ENCODE peak calls at places on chromosomes 12 and 14, in ten cellular contexts. L is SIG-M5; Y is central memory CD4-positive, alpha-beta T cell; B is amniotic epithelial cell; J is stimulated activated CD4-positive, alpha-beta T cell treated with anti-CD3 and anti-CD28 coated beads, Interleukin-2, amount 100 ng/mL, for 24 hours; F is HCT116; G is GM12892; I is brain microvascular endothelial cell; V is fibroblast of mammary gland; W is EH. R is an unnamed sample.
A peak's percentile ranks its signal among the peaks of the same experiment; 100 is the strongest.

GRCh38 chr12:53004582-53004981 is 1.7 kb upstream of the EIF4B start:
- DNase-seq in L (no peak), Y (no peak), B (peak; percentile 45), J (no peak), F (no peak), G (no peak), I (no peak), V (peak; percentile 45), W (peak; percentile 27), R (no peak)

GRCh38 chr12:69501154-69501895 is 31.1 kb downstream of the FRS2 start:
- DNase-seq in L (no peak), Y (no peak), B (peak; percentile 43), J (no peak), F (no peak), G (no peak), I (no peak), V (peak; percentile 60), W (peak; percentile 63), R (no peak)

GRCh38 chr12:114696443-114697245 is 12.7 kb upstream of the TBX3 start:
- DNase-seq in L (no peak), Y (no peak), B (no peak), J (no peak), F (no peak), G (no peak), I (no peak), V (no peak), W (no peak), R (no peak)

GRCh38 chr14:104291123-104292000 is 153.0 kb downstream of the KIF26A start:
- DNase-seq in L (no peak), Y (no peak), B (no peak), J (no peak), F (no peak), G (no peak), I (no peak), V (no peak), W (no peak), R (peak; percentile 25)

GRCh38 chr12:52370906-52371608 is 3.8 kb upstream of the KRT85 start:
- DNase-seq in L (no peak), Y (no peak), B (peak; percentile 66), J (no peak), F (no peak), G (no peak), I (peak; percentile 30), V (peak; percentile 67), W (peak; percentile 59), R (peak; percentile 85)

GRCh38 chr12:119202121-119202527 is 23.4 kb downstream of the HSPB8 start:
- DNase-seq in L (no peak), Y (no peak), B (no peak), J (no peak), F (no peak), G (no peak), I (no peak), V (no peak), W (no peak), R (no peak)

GRCh38 chr12:11607313-11608081 is 42.0 kb upstream of the ETV6 start:
- DNase-seq in L (no peak), Y (no peak), B (peak; percentile 68), J (no peak), F (no peak), G (no peak), I (peak; percentile 22), V (peak; percentile 52), W (peak; percentile 86), R (no peak)

GRCh38 chr12:1851126-1851791 is 30.9 kb downstream of the LRTM2 start:
- DNase-seq in L (no peak), Y (no peak), B (peak; percentile 62), J (no peak), F (no peak), G (no peak), I (peak; percentile 34), V (peak; percentile 78), W (peak; percentile 65), R (no peak)

GRCh38 chr12:87667378-87667777 is 361.8 kb downstream of the C12orf50 start:
- DNase-seq in L (no peak), Y (no peak), B (peak; percentile 54), J (no peak), F (no peak), G (no peak), I (peak; percentile 40), V (peak; percentile 29), W (no peak), R (no peak)

GRCh38 chr12:56725723-56726102 is 614 bp upstream of the NACA start:
- DNase-seq in L (no peak), Y (no peak), B (no peak), J (no peak), F (no peak), G (no peak), I (peak; percentile 0), V (no peak), W (no peak), R (no peak)

GRCh38 chr14:97838986-97839385 is 1041.8 kb downstream of the VRK1 start:
- DNase-seq in L (no peak), Y (no peak), B (no peak), J (no peak), F (no peak), G (no peak), I (no peak), V (no peak), W (no peak), R (no peak)

GRCh38 chr14:56118611-56119181 is 485 bp downstream of the PELI2 start:
- DNase-seq in L (no peak), Y (no peak), B (no peak), J (peak; percentile 27), F (no peak), G (peak; percentile 6), I (no peak), V (no peak), W (peak; percentile 42), R (peak; percentile 47)

GRCh38 chr12:117830471-117830870 is 138.3 kb downstream of the KSR2 start:
- DNase-seq in L (no peak), Y (no peak), B (no peak), J (no peak), F (no peak), G (no peak), I (no peak), V (no peak), W (peak; percentile 81), R (no peak)

GRCh38 chr12:2937500-2937899 is 21.7 kb upstream of the TEAD4 start:
- DNase-seq in L (no peak), Y (no peak), B (no peak), J (no peak), F (no peak), G (no peak), I (no peak), V (no peak), W (no peak), R (no peak)

GRCh38 chr12:14961466-14962155 is at the start of gene ARHGDIB:
- DNase-seq in L (peak; percentile 97), Y (peak; percentile 95), B (no peak), J (peak; percentile 68), F (no peak), G (no peak), I (no peak), V (no peak), W (peak; percentile 71), R (peak; percentile 69)

GRCh38 chr14:61470261-61470953 is 149.0 kb downstream of the PRKCH start:
- DNase-seq in L (no peak), Y (no peak), B (peak; percentile 99), J (peak; percentile 17), F (no peak), G (no peak), I (peak; percentile 94), V (peak; percentile 99), W (peak; percentile 96), R (no peak)

GRCh38 chr12:24754690-24755638 is 193.9 kb downstream of the BCAT1 start:
- DNase-seq in L (no peak), Y (no peak), B (peak; percentile 96), J (no peak), F (no peak), G (no peak), I (peak; percentile 86), V (peak; percentile 92), W (peak; percentile 87), R (no peak)

GRCh38 chr14:54730156-54730961 is 163.4 kb downstream of the SAMD4A start:
- DNase-seq in L (peak; percentile 31), Y (no peak), B (peak; percentile 86), J (peak; percentile 23), F (no peak), G (peak; percentile 25), I (peak; percentile 17), V (peak; percentile 98), W (peak; percentile 82), R (no peak)

GRCh38 chr12:67804168-67804567 is 155.6 kb downstream of the DYRK2 start:
- DNase-seq in L (no peak), Y (peak; percentile 56), B (no peak), J (peak; percentile 58), F (no peak), G (no peak), I (no peak), V (no peak), W (no peak), R (no peak)

GRCh38 chr14:50010752-50011151 is 105.6 kb downstream of the VCPKMT start:
- DNase-seq in L (no peak), Y (no peak), B (no peak), J (no peak), F (no peak), G (no peak), I (no peak), V (peak; percentile 45), W (peak; percentile 72), R (no peak)

GRCh38 chr12:80684077-80684495 is 23.3 kb upstream of the MYF6 start:
- DNase-seq in L (no peak), Y (no peak), B (no peak), J (no peak), F (no peak), G (no peak), I (no peak), V (no peak), W (no peak), R (no peak)

GRCh38 chr12:118436002-118436724 is 59.8 kb downstream of the SUDS3 start:
- DNase-seq in L (no peak), Y (no peak), B (no peak), J (no peak), F (peak; percentile 12), G (no peak), I (peak; percentile 2), V (no peak), W (peak; percentile 30), R (no peak)

GRCh38 chr12:5745251-5745888 is 199.7 kb downstream of the ANO2 start:
- DNase-seq in L (no peak), Y (no peak), B (peak; percentile 0), J (peak; percentile 40), F (peak; percentile 47), G (peak; percentile 23), I (peak; percentile 56), V (peak; percentile 22), W (peak; percentile 71), R (peak; percentile 81)

GRCh38 chr12:118102070-118102469 is 1.7 kb downstream of the VSIG10 start:
- DNase-seq in L (no peak), Y (no peak), B (peak; percentile 2), J (no peak), F (peak; percentile 46), G (no peak), I (no peak), V (no peak), W (peak; percentile 53), R (no peak)

GRCh38 chr12:92000587-92000986 is 145.1 kb downstream of the BTG1 start:
- DNase-seq in L (no peak), Y (peak; percentile 25), B (no peak), J (no peak), F (no peak), G (no peak), I (no peak), V (peak; percentile 25), W (peak; percentile 65), R (no peak)

R was measured in right cardiac atrium.